ENCODE peak calls at places on chromosomes 5 and 9, in eight cellular contexts. T, Q, M, G, E, S, R and Y are unnamed samples.

GRCh38 chr5:177458912-177459350 is 12.3 kb downstream of the PRR7 start:
- DNase-seq in S (peak; percentile 50), T (no peak), E (no peak), G (no peak), M (no peak), Q (no peak), R (no peak), Y (no peak)

GRCh38 chr9:135505406-135506187 is 5.1 kb downstream of the MRPS2 start:
- DNase-seq in G (no peak), Q (no peak), T (no peak), R (no peak), M (peak; percentile 45), S (no peak), E (no peak), Y (no peak)

GRCh38 chr5:65032250-65032649 is 263.5 kb downstream of the CWC27 start:
- DNase-seq in S (peak; percentile 100), G (no peak), R (peak; percentile 94), Q (no peak), E (no peak), M (no peak), T (no peak), Y (peak; percentile 88)

GRCh38 chr5:111699324-111699723 is 57.7 kb downstream of the NREP start:
- DNase-seq in E (no peak), S (no peak), Q (no peak), G (no peak), M (no peak), R (peak; percentile 29), T (no peak), Y (peak; percentile 28)

GRCh38 chr9:29906065-29906464 is 2332.8 kb upstream of the C9orf72 start:
- DNase-seq in M (no peak), G (no peak), Q (no peak), S (no peak), T (no peak), E (no peak), R (no peak), Y (no peak)

GRCh38 chr9:121633144-121633714 is 18.2 kb upstream of the DAB2IP start:
- DNase-seq in Q (no peak), E (no peak), R (no peak), G (no peak), T (no peak), M (no peak), S (no peak), Y (no peak)

GRCh38 chr9:29439961-29440360 is 1866.7 kb upstream of the C9orf72 start:
- DNase-seq in E (no peak), Q (no peak), R (no peak), S (peak; percentile 84), T (no peak), M (no peak), G (no peak), Y (peak; percentile 78)

GRCh38 chr5:175797521-175798038 is 73.8 kb upstream of the CPLX2 start:
- DNase-seq in Q (no peak), S (no peak), E (no peak), T (no peak), R (no peak), G (no peak), M (no peak), Y (peak; percentile 4)

GRCh38 chr5:33524476-33524875 is 83.7 kb downstream of the TARS1 start:
- DNase-seq in M (no peak), S (peak; percentile 59), E (no peak), T (no peak), R (no peak), Q (no peak), G (no peak), Y (peak; percentile 13)

GRCh38 chr9:7910426-7911015 is 110.9 kb upstream of the DMAC1 start:
- DNase-seq in R (no peak), G (no peak), S (no peak), Q (no peak), M (no peak), E (no peak), T (no peak), Y (no peak)

GRCh38 chr9:96176901-96177718 is 124.9 kb downstream of the HSD17B3 start:
- DNase-seq in E (no peak), R (no peak), G (no peak), T (no peak), S (peak; percentile 41), Q (no peak), M (no peak), Y (no peak)

GRCh38 chr5:141805874-141806273 is 72.3 kb downstream of the PCDH1 start:
- DNase-seq in E (no peak), Q (no peak), S (no peak), R (peak; percentile 50), G (no peak), T (no peak), M (no peak), Y (no peak)

GRCh38 chr9:128669786-128670185 is 13.1 kb upstream of the DYNC2I2 start:
- DNase-seq in S (no peak), Q (no peak), T (no peak), R (no peak), E (no peak), G (no peak), M (no peak), Y (no peak)

GRCh38 chr9:113578279-113578865 is 114.8 kb downstream of the RGS3 start:
- DNase-seq in Q (no peak), G (no peak), M (no peak), E (no peak), T (no peak), R (no peak), S (peak; percentile 66), Y (no peak)

GRCh38 chr5:56673171-56673570 is 142.2 kb upstream of the MAP3K1 start:
- DNase-seq in R (no peak), T (no peak), S (no peak), Q (no peak), E (no peak), G (no peak), M (no peak), Y (no peak)

GRCh38 chr5:157026789-157027424 is 32.0 kb downstream of the HAVCR1 start:
- DNase-seq in Q (no peak), G (no peak), T (peak; percentile 40), S (peak; percentile 2), E (peak; percentile 56), M (no peak), R (no peak), Y (no peak)

GRCh38 chr9:132546148-132547051 is 36.0 kb upstream of the BARHL1 start:
- DNase-seq in S (peak; percentile 24), T (no peak), G (no peak), M (no peak), R (peak; percentile 33), Q (no peak), E (no peak), Y (peak; percentile 12)

GRCh38 chr9:131403493-131403773 is 9.5 kb downstream of the PRRC2B start:
- DNase-seq in R (no peak), M (no peak), G (no peak), E (no peak), Q (no peak), S (no peak), T (no peak), Y (no peak)

GRCh38 chr9:131405429-131405828 is 11.5 kb downstream of the PRRC2B start:
- DNase-seq in Q (peak; percentile 72), G (no peak), R (peak; percentile 88), E (no peak), S (peak; percentile 52), M (no peak), T (no peak), Y (peak; percentile 64)

GRCh38 chr9:131405858-131406566 is 12.1 kb downstream of the PRRC2B start:
- DNase-seq in G (peak; percentile 52), R (no peak), T (peak; percentile 8), S (no peak), M (no peak), Q (no peak), E (no peak), Y (no peak)

GRCh38 chr9:131404581-131404980 is 10.7 kb downstream of the PRRC2B start:
- DNase-seq in E (no peak), Q (no peak), G (no peak), T (no peak), S (peak; percentile 57), M (no peak), R (peak; percentile 83), Y (peak; percentile 95)

GRCh38 chr9:131404987-131405386 is 11.1 kb downstream of the PRRC2B start:
- DNase-seq in E (no peak), M (no peak), T (no peak), Q (no peak), G (no peak), S (no peak), R (no peak), Y (no peak)
- H3K4me3 ChIP-seq in E (no peak overlapping the region), M (no peak overlapping the region), T (no peak overlapping the region), Q (peak overlapping the region; percentile 4), G (no peak overlapping the region), S (no peak overlapping the region), R (no peak overlapping the region), Y (no peak overlapping the region)

DNA sequence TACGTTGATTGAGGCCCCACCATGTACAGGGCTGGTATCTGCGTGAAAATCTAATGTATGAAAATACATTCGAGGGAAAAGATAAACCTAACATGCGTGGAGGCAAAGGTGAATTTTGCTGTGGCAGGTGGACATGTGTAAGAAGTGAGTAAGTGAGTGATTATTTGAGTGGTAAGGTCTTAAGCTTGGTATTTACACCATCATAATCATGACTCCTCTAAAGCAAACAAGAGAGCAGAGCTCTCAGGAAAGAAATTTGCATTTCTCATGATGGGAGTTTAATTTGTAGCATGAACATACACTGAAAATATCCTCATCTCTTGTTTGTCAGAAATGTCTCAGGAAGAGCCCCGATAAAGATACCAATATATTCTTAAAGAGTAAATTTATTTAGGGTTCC is 260.6 kb downstream of the PSAT1 start:
- DNase-seq in S (no peak), E (no peak), G (no peak), M (no peak), R (no peak), T (no peak), Q (no peak), Y (no peak)
- TF ChIP-seq CTCF in S (no peak), E (no peak), G (no peak), M (no peak), R (no peak), T (no peak), Q (no peak), Y (no peak)

GRCh38 chr5:179818746-179819295 is 1.9 kb upstream of the SQSTM1 start:
- DNase-seq in R (peak; percentile 98), G (peak; percentile 96), M (peak; percentile 97), E (peak; percentile 96), S (peak; percentile 94), Q (peak; percentile 94), T (peak; percentile 97), Y (peak; percentile 98)
- H3K4me3 ChIP-seq in R (peak overlapping the region; percentile 33), G (peak overlapping the region; percentile 100), M (peak overlapping the region; percentile 97), E (peak overlapping the region; percentile 52), S (peak overlapping the region; percentile 5), Q (peak overlapping the region; percentile 27), T (peak overlapping the region; percentile 77), Y (peak overlapping the region; percentile 24)

GRCh38 chr5:123365163-123365562 is 58.0 kb downstream of the CEP120 start:
- DNase-seq in R (peak; percentile 60), M (no peak), T (no peak), Q (no peak), G (no peak), S (peak; percentile 6), E (no peak), Y (peak; percentile 59)

GRCh38 chr5:123369371-123369968 is 53.7 kb downstream of the CEP120 start:
- DNase-seq in R (no peak), Q (no peak), T (no peak), M (no peak), G (no peak), S (no peak), E (no peak), Y (no peak)

GRCh38 chr5:123364443-123364842 is 58.8 kb downstream of the CEP120 start:
- DNase-seq in R (no peak), Q (no peak), T (no peak), S (no peak), G (no peak), E (no peak), M (no peak), Y (peak; percentile 23)

GRCh38 chr5:123371575-123372179 is 51.5 kb downstream of the CEP120 start:
- DNase-seq in Q (no peak), G (no peak), R (peak; percentile 13), M (peak; percentile 51), E (peak; percentile 10), S (peak; percentile 31), T (peak; percentile 16), Y (peak; percentile 14)

GRCh38 chr5:123367739-123368138 is 55.5 kb downstream of the CEP120 start:
- DNase-seq in Q (no peak), R (peak; percentile 48), M (no peak), T (peak; percentile 35), E (peak; percentile 15), S (peak; percentile 30), G (no peak), Y (peak; percentile 32)
- TF ChIP-seq CTCF in Q (peak; percentile 31), R (peak; percentile 10), M (no peak), T (peak; percentile 32), E (peak; percentile 17), S (peak; percentile 34), G (no peak), Y (peak; percentile 27)